ENCODE peak calls at places on chromosomes 3 and 15, in six cellular contexts. G is glutamatergic neuron; S is amniotic stem cell; B is NCI-H774; J is activated CD8-positive, alpha-beta T cell treated with anti-CD3 and anti-CD28 coated beads for 36 hours; W is hypothalamus. P is an unnamed sample.

GRCh38 chr3:5006755-5007202 is 27.5 kb downstream of the BHLHE40 start:
- DNase-seq in G (no peak), B (no peak), W (no peak), S (no peak), J (peak), P (no peak)

GRCh38 chr3:120496278-120496975 is 45.6 kb upstream of the FSTL1 start:
- DNase-seq in G (no peak), B (no peak), S (peak), W (no peak), J (no peak), P (no peak)

GRCh38 chr3:11568503-11569155 is 75.1 kb downstream of the VGLL4 start:
- DNase-seq in S (peak), G (no peak), J (no peak), W (peak), B (no peak), P (peak)

GRCh38 chr3:121834734-121835709 is at the start of the genes EAF2 and IQCB1:
- DNase-seq in J (peak), W (peak), S (peak), G (peak), B (peak), P (peak)

GRCh38 chr15:101209285-101209821 is 42.5 kb downstream of the CHSY1 start:
- DNase-seq in G (no peak), S (no peak), J (no peak), B (no peak), W (no peak), P (no peak)

GRCh38 chr3:128698211-128699011 is 27.6 kb upstream of the RAB7A start:
- DNase-seq in B (peak), S (no peak), J (peak), W (no peak), G (peak), P (no peak)

GRCh38 chr3:101848754-101849713 is at the start of gene NFKBIZ:
- DNase-seq in J (peak), S (peak), B (peak), W (peak), G (peak), P (peak)

GRCh38 chr3:127738192-127738840 is 65.6 kb downstream of the ABTB1 start:
- DNase-seq in J (no peak), W (no peak), G (no peak), B (no peak), S (no peak), P (no peak)

GRCh38 chr15:85704021-85704420 is 90.7 kb downstream of the KLHL25 start:
- DNase-seq in W (no peak), J (peak), G (no peak), S (no peak), B (no peak), P (no peak)

GRCh38 chr3:25262322-25262721 is 165.7 kb upstream of the RARB start:
- DNase-seq in S (no peak), W (no peak), J (no peak), B (no peak), G (no peak), P (no peak)

GRCh38 chr15:40914486-40914885 is 14.7 kb upstream of the DLL4 start:
- DNase-seq in J (no peak), S (no peak), W (no peak), G (no peak), B (no peak), P (no peak)

GRCh38 chr15:65682404-65682911 is 60.7 kb downstream of the SLC24A1 start:
- DNase-seq in W (no peak), J (no peak), B (no peak), G (no peak), S (no peak), P (no peak)

GRCh38 chr3:179956416-179956830 is 80.3 kb downstream of the PEX5L start:
- DNase-seq in W (no peak), S (no peak), G (no peak), B (no peak), J (peak), P (no peak)

GRCh38 chr3:59085976-59086375 is 36.2 kb upstream of the CFAP20DC start:
- DNase-seq in B (no peak), S (no peak), G (no peak), W (no peak), J (no peak), P (no peak)